ENCODE peak calls at places on chromosomes 1 and 21, in ten cellular contexts. One of them, this sample, is unnamed.

GRCh38 chr1:206918076-206918475 is 3.7 kb downstream of the FCMR start:
- DNase-seq in prostate gland: no peak
- DNase-seq in PC-9: no peak
- DNase-seq in RWPE1: no peak
- DNase-seq in stimulated activated CD4-positive, alpha-beta T cell treated with anti-CD3 and anti-CD28 coated beads, Interleukin-4, amount 100 ng/mL, for 1 hour: no peak
- DNase-seq in KBM-7: no peak
- DNase-seq in AG08396: no peak
- DNase-seq in caudate nucleus: no peak
- DNase-seq in iris pigment epithelial cell: no peak
- DNase-seq in 8988T: no peak
- DNase-seq in this sample: no peak

GRCh38 chr1:20281801-20282200 is 8.9 kb upstream of the VWA5B1 start:
- DNase-seq in prostate gland: no peak
- DNase-seq in PC-9: peak
- DNase-seq in RWPE1: no peak
- DNase-seq in stimulated activated CD4-positive, alpha-beta T cell treated with anti-CD3 and anti-CD28 coated beads, Interleukin-4, amount 100 ng/mL, for 1 hour: no peak
- DNase-seq in KBM-7: no peak
- DNase-seq in AG08396: peak
- DNase-seq in caudate nucleus: no peak
- DNase-seq in iris pigment epithelial cell: peak
- DNase-seq in 8988T: no peak
- DNase-seq in this sample: no peak

GRCh38 chr1:12487520-12487919 is 130.5 kb downstream of the DHRS3 start:
- DNase-seq in prostate gland: no peak
- DNase-seq in PC-9: no peak
- DNase-seq in RWPE1: no peak
- DNase-seq in stimulated activated CD4-positive, alpha-beta T cell treated with anti-CD3 and anti-CD28 coated beads, Interleukin-4, amount 100 ng/mL, for 1 hour: no peak
- DNase-seq in KBM-7: no peak
- DNase-seq in AG08396: no peak
- DNase-seq in caudate nucleus: no peak
- DNase-seq in iris pigment epithelial cell: no peak
- DNase-seq in 8988T: no peak
- DNase-seq in this sample: no peak

GRCh38 chr1:162285149-162285561 is 91.5 kb downstream of the SPATA46 start:
- DNase-seq in prostate gland: peak
- DNase-seq in PC-9: peak
- DNase-seq in RWPE1: peak
- DNase-seq in stimulated activated CD4-positive, alpha-beta T cell treated with anti-CD3 and anti-CD28 coated beads, Interleukin-4, amount 100 ng/mL, for 1 hour: no peak
- DNase-seq in KBM-7: no peak
- DNase-seq in AG08396: no peak
- DNase-seq in caudate nucleus: no peak
- DNase-seq in iris pigment epithelial cell: no peak
- DNase-seq in 8988T: no peak
- DNase-seq in this sample: no peak

GRCh38 chr1:219798283-219799030 is 129.9 kb downstream of the SLC30A10 start:
- DNase-seq in prostate gland: no peak
- DNase-seq in PC-9: no peak
- DNase-seq in RWPE1: peak
- DNase-seq in stimulated activated CD4-positive, alpha-beta T cell treated with anti-CD3 and anti-CD28 coated beads, Interleukin-4, amount 100 ng/mL, for 1 hour: no peak
- DNase-seq in KBM-7: no peak
- DNase-seq in AG08396: peak
- DNase-seq in caudate nucleus: no peak
- DNase-seq in iris pigment epithelial cell: peak
- DNase-seq in 8988T: no peak
- DNase-seq in this sample: no peak

GRCh38 chr1:9473032-9473792 is 66.1 kb upstream of the SLC25A33 start:
- DNase-seq in prostate gland: no peak
- DNase-seq in PC-9: peak
- DNase-seq in RWPE1: peak
- DNase-seq in stimulated activated CD4-positive, alpha-beta T cell treated with anti-CD3 and anti-CD28 coated beads, Interleukin-4, amount 100 ng/mL, for 1 hour: no peak
- DNase-seq in KBM-7: no peak
- DNase-seq in AG08396: peak
- DNase-seq in caudate nucleus: no peak
- DNase-seq in iris pigment epithelial cell: peak
- DNase-seq in 8988T: peak
- DNase-seq in this sample: peak

GRCh38 chr1:225840223-225840610 is 30.3 kb downstream of the EPHX1 start:
- DNase-seq in prostate gland: no peak
- DNase-seq in PC-9: no peak
- DNase-seq in RWPE1: no peak
- DNase-seq in stimulated activated CD4-positive, alpha-beta T cell treated with anti-CD3 and anti-CD28 coated beads, Interleukin-4, amount 100 ng/mL, for 1 hour: no peak
- DNase-seq in KBM-7: no peak
- DNase-seq in AG08396: no peak
- DNase-seq in caudate nucleus: no peak
- DNase-seq in iris pigment epithelial cell: no peak
- DNase-seq in 8988T: no peak
- DNase-seq in this sample: no peak

GRCh38 chr1:220123889-220124288 is 30.0 kb downstream of the IARS2 start:
- DNase-seq in prostate gland: no peak
- DNase-seq in PC-9: no peak
- DNase-seq in RWPE1: no peak
- DNase-seq in stimulated activated CD4-positive, alpha-beta T cell treated with anti-CD3 and anti-CD28 coated beads, Interleukin-4, amount 100 ng/mL, for 1 hour: no peak
- DNase-seq in KBM-7: peak
- DNase-seq in AG08396: no peak
- DNase-seq in caudate nucleus: no peak
- DNase-seq in iris pigment epithelial cell: no peak
- DNase-seq in 8988T: no peak
- DNase-seq in this sample: no peak

GRCh38 chr1:5551274-5551966 is 440.8 kb downstream of the NPHP4 start:
- DNase-seq in prostate gland: peak
- DNase-seq in PC-9: peak
- DNase-seq in RWPE1: no peak
- DNase-seq in stimulated activated CD4-positive, alpha-beta T cell treated with anti-CD3 and anti-CD28 coated beads, Interleukin-4, amount 100 ng/mL, for 1 hour: no peak
- DNase-seq in KBM-7: peak
- DNase-seq in AG08396: no peak
- DNase-seq in caudate nucleus: no peak
- DNase-seq in iris pigment epithelial cell: peak
- DNase-seq in 8988T: no peak
- DNase-seq in this sample: no peak

GRCh38 chr1:117561551-117561950 is 44.3 kb upstream of the TENT5C start:
- DNase-seq in prostate gland: no peak
- DNase-seq in PC-9: no peak
- DNase-seq in RWPE1: no peak
- DNase-seq in stimulated activated CD4-positive, alpha-beta T cell treated with anti-CD3 and anti-CD28 coated beads, Interleukin-4, amount 100 ng/mL, for 1 hour: no peak
- DNase-seq in KBM-7: no peak
- DNase-seq in AG08396: no peak
- DNase-seq in caudate nucleus: no peak
- DNase-seq in iris pigment epithelial cell: no peak
- DNase-seq in 8988T: no peak
- DNase-seq in this sample: no peak

GRCh38 chr1:226390681-226391080 is 17.2 kb downstream of the PARP1 start:
- DNase-seq in prostate gland: no peak
- DNase-seq in PC-9: no peak
- DNase-seq in RWPE1: peak
- DNase-seq in stimulated activated CD4-positive, alpha-beta T cell treated with anti-CD3 and anti-CD28 coated beads, Interleukin-4, amount 100 ng/mL, for 1 hour: no peak
- DNase-seq in KBM-7: no peak
- DNase-seq in AG08396: no peak
- DNase-seq in caudate nucleus: no peak
- DNase-seq in iris pigment epithelial cell: no peak
- DNase-seq in 8988T: no peak
- DNase-seq in this sample: no peak

GRCh38 chr21:33691945-33692594 is 49.8 kb downstream of the ITSN1 start:
- DNase-seq in prostate gland: no peak
- DNase-seq in PC-9: no peak
- DNase-seq in RWPE1: no peak
- DNase-seq in stimulated activated CD4-positive, alpha-beta T cell treated with anti-CD3 and anti-CD28 coated beads, Interleukin-4, amount 100 ng/mL, for 1 hour: no peak
- DNase-seq in KBM-7: no peak
- DNase-seq in AG08396: no peak
- DNase-seq in caudate nucleus: no peak
- DNase-seq in iris pigment epithelial cell: peak
- DNase-seq in 8988T: no peak
- DNase-seq in this sample: no peak

GRCh38 chr21:18499761-18500376 is 96.3 kb upstream of the TMPRSS15 start:
- DNase-seq in prostate gland: no peak
- DNase-seq in PC-9: no peak
- DNase-seq in RWPE1: no peak
- DNase-seq in stimulated activated CD4-positive, alpha-beta T cell treated with anti-CD3 and anti-CD28 coated beads, Interleukin-4, amount 100 ng/mL, for 1 hour: peak
- DNase-seq in KBM-7: peak
- DNase-seq in AG08396: no peak
- DNase-seq in caudate nucleus: no peak
- DNase-seq in iris pigment epithelial cell: peak
- DNase-seq in 8988T: no peak
- DNase-seq in this sample: peak

GRCh38 chr1:29647581-29647980 is 411.3 kb downstream of the PTPRU start:
- DNase-seq in prostate gland: no peak
- DNase-seq in PC-9: peak
- DNase-seq in RWPE1: no peak
- DNase-seq in stimulated activated CD4-positive, alpha-beta T cell treated with anti-CD3 and anti-CD28 coated beads, Interleukin-4, amount 100 ng/mL, for 1 hour: no peak
- DNase-seq in KBM-7: no peak
- DNase-seq in AG08396: no peak
- DNase-seq in caudate nucleus: no peak
- DNase-seq in iris pigment epithelial cell: peak
- DNase-seq in 8988T: no peak
- DNase-seq in this sample: no peak

GRCh38 chr1:170397061-170397460 is 134.9 kb upstream of the GORAB start:
- DNase-seq in prostate gland: no peak
- DNase-seq in PC-9: no peak
- DNase-seq in RWPE1: no peak
- DNase-seq in stimulated activated CD4-positive, alpha-beta T cell treated with anti-CD3 and anti-CD28 coated beads, Interleukin-4, amount 100 ng/mL, for 1 hour: no peak
- DNase-seq in KBM-7: no peak
- DNase-seq in AG08396: no peak
- DNase-seq in caudate nucleus: no peak
- DNase-seq in iris pigment epithelial cell: no peak
- DNase-seq in 8988T: no peak
- DNase-seq in this sample: no peak

GRCh38 chr1:37040773-37041172 is 6.5 kb upstream of the GRIK3 start:
- DNase-seq in prostate gland: no peak
- DNase-seq in PC-9: no peak
- DNase-seq in RWPE1: no peak
- DNase-seq in stimulated activated CD4-positive, alpha-beta T cell treated with anti-CD3 and anti-CD28 coated beads, Interleukin-4, amount 100 ng/mL, for 1 hour: no peak
- DNase-seq in KBM-7: no peak
- DNase-seq in AG08396: no peak
- DNase-seq in caudate nucleus: no peak
- DNase-seq in iris pigment epithelial cell: no peak
- DNase-seq in 8988T: no peak
- DNase-seq in this sample: no peak

GRCh38 chr1:17488977-17489739 is 49.7 kb upstream of the RCC2 start:
- DNase-seq in prostate gland: no peak
- DNase-seq in PC-9: no peak
- DNase-seq in RWPE1: no peak
- DNase-seq in stimulated activated CD4-positive, alpha-beta T cell treated with anti-CD3 and anti-CD28 coated beads, Interleukin-4, amount 100 ng/mL, for 1 hour: no peak
- DNase-seq in KBM-7: no peak
- DNase-seq in AG08396: no peak
- DNase-seq in caudate nucleus: no peak
- DNase-seq in iris pigment epithelial cell: peak
- DNase-seq in 8988T: no peak
- DNase-seq in this sample: no peak

GRCh38 chr1:109910963-109911798 is 532 bp downstream of the CSF1 start:
- DNase-seq in prostate gland: no peak
- DNase-seq in PC-9: no peak
- DNase-seq in RWPE1: no peak
- DNase-seq in stimulated activated CD4-positive, alpha-beta T cell treated with anti-CD3 and anti-CD28 coated beads, Interleukin-4, amount 100 ng/mL, for 1 hour: peak
- DNase-seq in KBM-7: no peak
- DNase-seq in AG08396: no peak
- DNase-seq in caudate nucleus: no peak
- DNase-seq in iris pigment epithelial cell: no peak
- DNase-seq in 8988T: peak
- DNase-seq in this sample: no peak

GRCh38 chr1:234608026-234608719 is 1.8 kb downstream of the IRF2BP2 start:
- DNase-seq in prostate gland: peak
- DNase-seq in PC-9: peak
- DNase-seq in RWPE1: peak
- DNase-seq in stimulated activated CD4-positive, alpha-beta T cell treated with anti-CD3 and anti-CD28 coated beads, Interleukin-4, amount 100 ng/mL, for 1 hour: peak
- DNase-seq in KBM-7: peak
- DNase-seq in AG08396: peak
- DNase-seq in caudate nucleus: peak
- DNase-seq in iris pigment epithelial cell: peak
- DNase-seq in 8988T: peak
- DNase-seq in this sample: peak

GRCh38 chr1:223652436-223652901 is 13.0 kb downstream of the CAPN8 start:
- DNase-seq in prostate gland: no peak
- DNase-seq in PC-9: peak
- DNase-seq in RWPE1: peak
- DNase-seq in stimulated activated CD4-positive, alpha-beta T cell treated with anti-CD3 and anti-CD28 coated beads, Interleukin-4, amount 100 ng/mL, for 1 hour: no peak
- DNase-seq in KBM-7: no peak
- DNase-seq in AG08396: no peak
- DNase-seq in caudate nucleus: no peak
- DNase-seq in iris pigment epithelial cell: peak
- DNase-seq in 8988T: no peak
- DNase-seq in this sample: peak

GRCh38 chr1:36137776-36138175 is 11.5 kb downstream of the TRAPPC3 start:
- DNase-seq in prostate gland: no peak
- DNase-seq in PC-9: no peak
- DNase-seq in RWPE1: no peak
- DNase-seq in stimulated activated CD4-positive, alpha-beta T cell treated with anti-CD3 and anti-CD28 coated beads, Interleukin-4, amount 100 ng/mL, for 1 hour: no peak
- DNase-seq in KBM-7: no peak
- DNase-seq in AG08396: no peak
- DNase-seq in caudate nucleus: no peak
- DNase-seq in iris pigment epithelial cell: no peak
- DNase-seq in 8988T: no peak
- DNase-seq in this sample: no peak

GRCh38 chr1:153340356-153340755 is 8.3 kb downstream of the PGLYRP4 start:
- DNase-seq in prostate gland: no peak
- DNase-seq in PC-9: no peak
- DNase-seq in RWPE1: no peak
- DNase-seq in stimulated activated CD4-positive, alpha-beta T cell treated with anti-CD3 and anti-CD28 coated beads, Interleukin-4, amount 100 ng/mL, for 1 hour: no peak
- DNase-seq in KBM-7: no peak
- DNase-seq in AG08396: no peak
- DNase-seq in caudate nucleus: no peak
- DNase-seq in iris pigment epithelial cell: no peak
- DNase-seq in 8988T: no peak
- DNase-seq in this sample: no peak

GRCh38 chr1:4277598-4277997 is 376.8 kb upstream of the AJAP1 start:
- DNase-seq in prostate gland: no peak
- DNase-seq in PC-9: no peak
- DNase-seq in RWPE1: no peak
- DNase-seq in stimulated activated CD4-positive, alpha-beta T cell treated with anti-CD3 and anti-CD28 coated beads, Interleukin-4, amount 100 ng/mL, for 1 hour: no peak
- DNase-seq in KBM-7: no peak
- DNase-seq in AG08396: no peak
- DNase-seq in caudate nucleus: no peak
- DNase-seq in iris pigment epithelial cell: no peak
- DNase-seq in 8988T: no peak
- DNase-seq in this sample: no peak

GRCh38 chr1:224292419-224292818 is 37.6 kb downstream of the NVL start:
- DNase-seq in prostate gland: no peak
- DNase-seq in PC-9: no peak
- DNase-seq in RWPE1: no peak
- DNase-seq in stimulated activated CD4-positive, alpha-beta T cell treated with anti-CD3 and anti-CD28 coated beads, Interleukin-4, amount 100 ng/mL, for 1 hour: no peak
- DNase-seq in KBM-7: no peak
- DNase-seq in AG08396: no peak
- DNase-seq in caudate nucleus: no peak
- DNase-seq in iris pigment epithelial cell: no peak
- DNase-seq in 8988T: no peak
- DNase-seq in this sample: no peak

GRCh38 chr1:34884961-34885360 is 25.4 kb upstream of the SMIM12 start:
- DNase-seq in prostate gland: no peak
- DNase-seq in PC-9: no peak
- DNase-seq in RWPE1: no peak
- DNase-seq in stimulated activated CD4-positive, alpha-beta T cell treated with anti-CD3 and anti-CD28 coated beads, Interleukin-4, amount 100 ng/mL, for 1 hour: no peak
- DNase-seq in KBM-7: no peak
- DNase-seq in AG08396: no peak
- DNase-seq in caudate nucleus: no peak
- DNase-seq in iris pigment epithelial cell: no peak
- DNase-seq in 8988T: no peak
- DNase-seq in this sample: no peak